ENCODE peak calls at places on chromosomes 6 and 20, in eight cellular contexts. Q is retinal pigment epithelial cell, F is left ventricle myocardium inferior, G is brain microvascular endothelial cell, O is GM12865, Y is mammary epithelial cell, R is left lung, V is HFFc6. A is an unnamed sample.
A peak's percentile ranks its signal among the peaks of the same experiment; 100 is the strongest.

GRCh38 chr6:78131521-78131920 is 478.7 kb downstream of the MEI4 start:
- DNase-seq in Y (no peak), G (no peak), Q (no peak), V (no peak), F (no peak), O (no peak), R (no peak), A (no peak)

GRCh38 chr6:119493980-119494379 is 144.4 kb upstream of the MAN1A1 start:
- DNase-seq in V (no peak), Q (no peak), R (no peak), Y (peak; percentile 5), O (no peak), G (no peak), F (no peak), A (no peak)

GRCh38 chr6:154736613-154737259 is 3.5 kb downstream of the SCAF8 start:
- DNase-seq in O (no peak), R (no peak), G (no peak), Q (no peak), V (no peak), Y (no peak), F (no peak), A (no peak)

GRCh38 chr6:108735310-108735990 is 112.8 kb upstream of the ARMC2 start:
- DNase-seq in Y (peak; percentile 72), R (no peak), Q (no peak), G (no peak), F (no peak), V (no peak), O (no peak), A (no peak)

GRCh38 chr20:17594443-17594842 is 24.6 kb downstream of the DSTN start:
- DNase-seq in G (peak; percentile 70), Y (peak; percentile 75), O (no peak), F (no peak), Q (no peak), R (peak; percentile 70), V (no peak), A (peak; percentile 84)

GRCh38 chr6:72857791-72858190 is 235.9 kb downstream of the KCNQ5 start:
- DNase-seq in G (peak; percentile 4), Q (peak; percentile 27), V (peak; percentile 56), Y (peak; percentile 10), O (no peak), R (no peak), F (no peak), A (peak; percentile 36)

GRCh38 chr20:17919149-17919548 is 49.4 kb downstream of the SNX5 start:
- DNase-seq in O (no peak), R (no peak), V (no peak), Y (no peak), G (no peak), F (no peak), Q (no peak), A (no peak)

GRCh38 chr6:169342655-169343054 is 89.0 kb upstream of the THBS2 start:
- DNase-seq in F (no peak), G (no peak), Q (no peak), V (no peak), R (no peak), O (no peak), Y (no peak), A (no peak)

GRCh38 chr6:88867841-88868558 is 95.4 kb downstream of the RNGTT start:
- DNase-seq in V (no peak), O (no peak), R (no peak), F (no peak), Y (peak; percentile 71), G (peak; percentile 64), Q (no peak), A (peak; percentile 37)

GRCh38 chr20:61886721-61887658 is 178.7 kb downstream of the TAF4 start:
- DNase-seq in Y (peak; percentile 14), O (peak; percentile 24), G (peak; percentile 20), Q (no peak), F (no peak), V (peak; percentile 13), R (no peak), A (peak; percentile 68)

GRCh38 chr6:144310761-144311160 is 25.6 kb downstream of the UTRN start:
- DNase-seq in V (no peak), G (no peak), F (no peak), Q (no peak), Y (no peak), R (no peak), O (peak; percentile 34), A (no peak)

GRCh38 chr6:132133734-132134490 is 182.7 kb upstream of the CCN2 start:
- DNase-seq in Q (no peak), G (peak; percentile 76), Y (no peak), V (no peak), F (no peak), O (no peak), R (no peak), A (peak; percentile 64)

GRCh38 chr6:130946076-130946475 is 117.0 kb downstream of the EPB41L2 start:
- DNase-seq in F (no peak), R (no peak), V (no peak), O (no peak), G (no peak), Y (no peak), Q (no peak), A (no peak)

GRCh38 chr6:16136086-16136485 is 7.2 kb downstream of the MYLIP start:
- DNase-seq in R (no peak), Y (no peak), Q (no peak), O (no peak), F (no peak), G (no peak), V (no peak), A (no peak)

GRCh38 chr6:39785281-39785680 is 6.9 kb upstream of the DAAM2 start:
- DNase-seq in Q (no peak), F (no peak), O (no peak), R (no peak), Y (no peak), V (no peak), G (no peak), A (no peak)

GRCh38 chr6:15913573-15913972 is 215.3 kb upstream of the MYLIP start:
- DNase-seq in G (no peak), Y (no peak), F (no peak), O (no peak), Q (no peak), V (no peak), R (no peak), A (no peak)

GRCh38 chr6:21869085-21869771 is 275.7 kb downstream of the SOX4 start:
- DNase-seq in O (no peak), F (no peak), V (no peak), Y (peak; percentile 97), G (no peak), R (no peak), Q (no peak), A (no peak)

GRCh38 chr20:33811763-33812672 is 870 bp downstream of the CHMP4B start:
- DNase-seq in V (peak; percentile 84), O (peak; percentile 50), F (peak; percentile 45), R (peak; percentile 74), Y (peak; percentile 92), Q (peak; percentile 49), G (peak; percentile 82), A (peak; percentile 91)

GRCh38 chr6:109093732-109094131 is 914 bp downstream of the SESN1 start:
- DNase-seq in F (no peak), R (no peak), Q (no peak), G (no peak), V (no peak), Y (peak; percentile 25), O (no peak), A (peak; percentile 30)

GRCh38 chr6:125586074-125586473 is 163.4 kb upstream of the HEY2 start:
- DNase-seq in G (peak; percentile 85), Y (peak; percentile 57), R (no peak), V (no peak), O (no peak), Q (no peak), F (no peak), A (peak; percentile 74)

GRCh38 chr20:38730989-38731737 is 6.9 kb downstream of the SLC32A1 start:
- DNase-seq in G (peak; percentile 22), Q (no peak), V (no peak), Y (peak; percentile 53), F (peak; percentile 59), R (peak; percentile 60), O (peak; percentile 78), A (peak; percentile 56)

GRCh38 chr6:54860739-54861138 is 14.2 kb downstream of the FAM83B start:
- DNase-seq in Q (no peak), Y (peak; percentile 78), R (no peak), G (peak; percentile 36), V (no peak), F (no peak), O (no peak), A (peak; percentile 89)

GRCh38 chr6:64280569-64280968 is 645.0 kb downstream of the PHF3 start:
- DNase-seq in F (no peak), R (no peak), V (no peak), O (peak; percentile 29), Q (peak; percentile 21), G (no peak), Y (no peak), A (peak; percentile 80)

DNA sequence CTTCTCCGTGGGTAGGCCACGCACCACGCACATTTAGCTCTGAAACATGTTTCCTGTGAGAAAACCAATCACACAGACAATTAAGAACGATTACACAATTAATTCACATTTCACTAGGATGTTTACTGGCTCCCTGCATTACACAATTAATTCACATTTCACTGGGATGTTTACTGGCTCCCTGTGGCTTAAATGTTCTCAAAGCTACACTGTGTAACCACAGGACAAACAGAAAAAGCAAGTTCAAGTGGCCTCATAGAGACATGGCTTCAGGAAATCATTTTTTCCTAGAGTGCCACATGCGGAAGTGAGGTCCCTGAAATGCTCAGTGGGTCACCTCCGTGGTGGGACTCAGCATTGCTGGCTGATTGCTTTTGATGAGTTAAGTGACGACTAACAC is 61.7 kb upstream of the XRN2 start:
- DNase-seq in V (no peak), G (no peak), Q (no peak), Y (no peak), O (no peak), F (no peak), R (no peak), A (peak; percentile 7)
- TF ChIP-seq CTCF in V (no peak), G (no peak), Q (no peak), Y (no peak), O (no peak), F (no peak), R (no peak), A (no peak)

GRCh38 chr6:135497412-135498177 is at the start of gene AHI1:
- DNase-seq in G (peak; percentile 90), F (peak; percentile 94), Q (peak; percentile 81), Y (peak; percentile 88), O (peak; percentile 96), R (peak; percentile 96), V (peak; percentile 92), A (peak; percentile 95)
- TF ChIP-seq CTCF in G (no peak), F (no peak), Q (no peak), Y (no peak), O (no peak), R (peak; percentile 54), V (peak; percentile 26), A (no peak)

GRCh38 chr20:46520976-46521579 is 7.7 kb upstream of the ZNF334 start:
- DNase-seq in O (peak; percentile 74), Y (peak; percentile 42), Q (peak; percentile 21), V (peak; percentile 50), G (peak; percentile 56), R (peak; percentile 38), F (no peak), A (peak; percentile 84)
- TF ChIP-seq CTCF in O (peak; percentile 79), Y (peak; percentile 65), Q (peak; percentile 82), V (peak; percentile 77), G (peak; percentile 83), R (peak; percentile 63), F (peak; percentile 59), A (peak; percentile 89)

DNA sequence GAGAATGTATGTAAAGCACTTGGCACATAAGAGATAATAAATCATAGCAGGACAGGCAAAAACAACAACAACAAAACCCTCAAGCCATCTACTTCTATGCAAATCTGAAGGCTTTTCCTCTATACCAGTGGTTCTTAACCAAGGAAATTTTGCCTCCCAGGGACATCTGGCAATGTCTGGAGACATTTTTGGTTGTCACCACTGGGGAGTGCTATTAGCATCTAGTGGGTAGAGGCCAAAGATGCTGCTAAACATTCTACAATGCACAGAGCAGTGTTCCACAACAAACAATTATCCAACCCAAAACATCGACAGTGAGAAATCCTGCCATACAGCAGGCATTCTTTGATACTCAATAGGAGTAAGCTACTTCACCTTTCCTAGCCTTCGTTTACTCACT is 28.2 kb downstream of the NDRG3 start:
- DNase-seq in R (no peak), Y (no peak), G (no peak), V (peak; percentile 2), O (peak; percentile 17), F (no peak), Q (no peak), A (peak; percentile 10)
- TF ChIP-seq CTCF in R (no peak), Y (peak; percentile 18), G (peak; percentile 36), V (peak; percentile 30), O (peak; percentile 19), F (peak; percentile 57), Q (peak; percentile 18), A (peak; percentile 34)